ENCODE peak calls at places on chromosomes 7 and 10, in four cellular contexts. One of them, this sample, is unnamed.

GRCh38 chr7:80921130-80921529 is 2.3 kb upstream of the SEMA3C start:
- DNase-seq in naive thymus-derived CD4-positive, alpha-beta T cell: no peak
- DNase-seq in sigmoid colon: no peak
- DNase-seq in activated CD8-positive, alpha-beta memory T cell treated with anti-CD3 and anti-CD28 coated beads, Interleukin-2, amount 50 U/mL, for 4 hours: no peak
- DNase-seq in this sample: no peak

GRCh38 chr7:137642467-137642866 is 204.3 kb downstream of the DGKI start:
- DNase-seq in activated CD8-positive, alpha-beta memory T cell treated with anti-CD3 and anti-CD28 coated beads, Interleukin-2, amount 50 U/mL, for 4 hours: no peak
- DNase-seq in sigmoid colon: no peak
- DNase-seq in naive thymus-derived CD4-positive, alpha-beta T cell: no peak
- DNase-seq in this sample: no peak

GRCh38 chr7:130338233-130338632 is 6.4 kb upstream of the CPA5 start:
- DNase-seq in naive thymus-derived CD4-positive, alpha-beta T cell: no peak
- DNase-seq in activated CD8-positive, alpha-beta memory T cell treated with anti-CD3 and anti-CD28 coated beads, Interleukin-2, amount 50 U/mL, for 4 hours: no peak
- DNase-seq in sigmoid colon: no peak
- DNase-seq in this sample: no peak

GRCh38 chr7:41788556-41788955 is 85.7 kb upstream of the INHBA start:
- DNase-seq in activated CD8-positive, alpha-beta memory T cell treated with anti-CD3 and anti-CD28 coated beads, Interleukin-2, amount 50 U/mL, for 4 hours: no peak
- DNase-seq in sigmoid colon: no peak
- DNase-seq in naive thymus-derived CD4-positive, alpha-beta T cell: no peak
- DNase-seq in this sample: no peak

GRCh38 chr10:123860209-123860608 is 31.4 kb downstream of the CPXM2 start:
- DNase-seq in naive thymus-derived CD4-positive, alpha-beta T cell: no peak
- DNase-seq in activated CD8-positive, alpha-beta memory T cell treated with anti-CD3 and anti-CD28 coated beads, Interleukin-2, amount 50 U/mL, for 4 hours: no peak
- DNase-seq in sigmoid colon: no peak
- DNase-seq in this sample: no peak

GRCh38 chr10:66996996-66997395 is 71.2 kb downstream of the LRRTM3 start:
- DNase-seq in sigmoid colon: no peak
- DNase-seq in naive thymus-derived CD4-positive, alpha-beta T cell: no peak
- DNase-seq in activated CD8-positive, alpha-beta memory T cell treated with anti-CD3 and anti-CD28 coated beads, Interleukin-2, amount 50 U/mL, for 4 hours: no peak
- DNase-seq in this sample: no peak

GRCh38 chr7:127844707-127845331 is 186.4 kb downstream of the LRRC4 start:
- DNase-seq in activated CD8-positive, alpha-beta memory T cell treated with anti-CD3 and anti-CD28 coated beads, Interleukin-2, amount 50 U/mL, for 4 hours: no peak
- DNase-seq in sigmoid colon: peak; percentile 78
- DNase-seq in naive thymus-derived CD4-positive, alpha-beta T cell: no peak
- DNase-seq in this sample: no peak

GRCh38 chr7:25835191-25835590 is 316.8 kb upstream of the NFE2L3 start:
- DNase-seq in naive thymus-derived CD4-positive, alpha-beta T cell: no peak
- DNase-seq in sigmoid colon: no peak
- DNase-seq in activated CD8-positive, alpha-beta memory T cell treated with anti-CD3 and anti-CD28 coated beads, Interleukin-2, amount 50 U/mL, for 4 hours: no peak
- DNase-seq in this sample: no peak

GRCh38 chr10:76779163-76779820 is 858.3 kb downstream of the KCNMA1 start:
- DNase-seq in sigmoid colon: no peak
- DNase-seq in naive thymus-derived CD4-positive, alpha-beta T cell: no peak
- DNase-seq in activated CD8-positive, alpha-beta memory T cell treated with anti-CD3 and anti-CD28 coated beads, Interleukin-2, amount 50 U/mL, for 4 hours: no peak
- DNase-seq in this sample: peak; percentile 17

GRCh38 chr10:6140141-6140841 is 51.5 kb downstream of the RBM17 start:
- DNase-seq in sigmoid colon: no peak
- DNase-seq in naive thymus-derived CD4-positive, alpha-beta T cell: no peak
- DNase-seq in activated CD8-positive, alpha-beta memory T cell treated with anti-CD3 and anti-CD28 coated beads, Interleukin-2, amount 50 U/mL, for 4 hours: no peak
- DNase-seq in this sample: no peak

GRCh38 chr7:106065560-106066500 is 46.3 kb downstream of the SYPL1 start:
- DNase-seq in activated CD8-positive, alpha-beta memory T cell treated with anti-CD3 and anti-CD28 coated beads, Interleukin-2, amount 50 U/mL, for 4 hours: no peak
- DNase-seq in naive thymus-derived CD4-positive, alpha-beta T cell: no peak
- DNase-seq in sigmoid colon: peak; percentile 76
- DNase-seq in this sample: no peak

GRCh38 chr10:69864321-69864720 is 62.6 kb downstream of the COL13A1 start:
- DNase-seq in activated CD8-positive, alpha-beta memory T cell treated with anti-CD3 and anti-CD28 coated beads, Interleukin-2, amount 50 U/mL, for 4 hours: no peak
- DNase-seq in naive thymus-derived CD4-positive, alpha-beta T cell: no peak
- DNase-seq in sigmoid colon: no peak
- DNase-seq in this sample: no peak

GRCh38 chr7:149625339-149625946 is 127.8 kb upstream of the ZNF746 start:
- DNase-seq in naive thymus-derived CD4-positive, alpha-beta T cell: peak; percentile 30
- DNase-seq in activated CD8-positive, alpha-beta memory T cell treated with anti-CD3 and anti-CD28 coated beads, Interleukin-2, amount 50 U/mL, for 4 hours: peak; percentile 54
- DNase-seq in sigmoid colon: peak; percentile 81
- DNase-seq in this sample: peak; percentile 67

This sample was measured in WTC11.